ENCODE peak calls at places on chromosome 9, in five cellular contexts. E, N, U, W and A are unnamed samples.

GRCh38 chr9:90884178-90884577 is 82.6 kb downstream of the SYK start:
- DNase-seq in E (no peak), W (no peak), U (no peak), N (no peak), A (no peak)

GRCh38 chr9:27749838-27750237 is 176.6 kb upstream of the C9orf72 start:
- DNase-seq in U (peak; percentile 87), E (no peak), W (peak; percentile 78), N (no peak), A (no peak)

GRCh38 chr9:76652894-76653293 is 111.3 kb upstream of the PCA3 start:
- DNase-seq in E (no peak), U (no peak), N (peak; percentile 37), W (no peak), A (no peak)

GRCh38 chr9:96453625-96454024 is 3.7 kb downstream of the HABP4 start:
- DNase-seq in N (peak; percentile 47), W (peak; percentile 48), U (no peak), E (peak; percentile 40), A (no peak)

GRCh38 chr9:133275105-133276000 is at the start of gene ABO:
- DNase-seq in U (no peak), E (no peak), W (peak; percentile 40), N (no peak), A (no peak)

GRCh38 chr9:84123648-84124406 is 143.2 kb downstream of the RMI1 start:
- DNase-seq in W (no peak), E (no peak), N (no peak), U (no peak), A (no peak)

GRCh38 chr9:123678878-123679329 is 251.0 kb downstream of the DENND1A start:
- DNase-seq in W (no peak), U (no peak), E (peak; percentile 58), N (peak; percentile 63), A (no peak)

GRCh38 chr9:127626752-127627493 is 14.8 kb downstream of the STXBP1 start:
- DNase-seq in U (no peak), W (no peak), N (no peak), E (no peak), A (no peak)

GRCh38 chr9:87874320-87874655 is 8.4 kb upstream of the SPATA31E1 start:
- DNase-seq in E (peak; percentile 26), U (no peak), W (no peak), N (no peak), A (no peak)

GRCh38 chr9:123063172-123063508 is 29.7 kb downstream of the GPR21 start:
- DNase-seq in N (peak; percentile 76), E (peak; percentile 35), W (no peak), U (no peak), A (no peak)

GRCh38 chr9:6160579-6160978 is 55.0 kb upstream of the IL33 start:
- DNase-seq in W (no peak), N (no peak), U (no peak), E (peak; percentile 2), A (no peak)

GRCh38 chr9:110104201-110104845 is 103.6 kb downstream of the C9orf152 start:
- DNase-seq in E (peak; percentile 70), W (peak; percentile 77), U (no peak), N (peak; percentile 85), A (no peak)

GRCh38 chr9:72315089-72315509 is 49.9 kb downstream of the ZFAND5 start:
- DNase-seq in U (peak; percentile 27), E (peak; percentile 81), N (peak; percentile 47), W (no peak), A (no peak)

GRCh38 chr9:116329470-116329869 is 175.9 kb downstream of the PAPPA start:
- DNase-seq in U (no peak), E (no peak), N (no peak), W (no peak), A (no peak)

GRCh38 chr9:88692837-88693236 is 157.9 kb downstream of the NXNL2 start:
- DNase-seq in W (no peak), E (no peak), U (no peak), N (no peak), A (no peak)

GRCh38 chr9:121820286-121821005 is 169.0 kb downstream of the DAB2IP start:
- DNase-seq in W (no peak), N (no peak), E (no peak), U (no peak), A (no peak)

GRCh38 chr9:129109504-129109903 is 1.1 kb downstream of the CRAT start:
- DNase-seq in E (peak; percentile 34), W (peak; percentile 41), U (peak; percentile 45), N (no peak), A (no peak)

GRCh38 chr9:82911997-82912396 is 150.9 kb downstream of the RASEF start:
- DNase-seq in W (no peak), E (no peak), U (no peak), N (no peak), A (no peak)

GRCh38 chr9:118459832-118460425 is 755.7 kb downstream of the TLR4 start:
- DNase-seq in E (no peak), N (no peak), W (no peak), U (no peak), A (no peak)

GRCh38 chr9:108282872-108283271 is 572.9 kb downstream of the ACTL7B start:
- DNase-seq in E (no peak), U (no peak), N (peak; percentile 8), W (peak; percentile 42), A (no peak)

GRCh38 chr9:130128782-130129424 is 43.3 kb upstream of the NCS1 start:
- DNase-seq in U (no peak), N (peak; percentile 99), W (no peak), E (peak; percentile 94), A (no peak)

GRCh38 chr9:72661401-72662135 is 140.2 kb downstream of the TMC1 start:
- DNase-seq in N (peak; percentile 64), W (no peak), U (no peak), E (no peak), A (no peak)

GRCh38 chr9:129069128-129069824 is 11.6 kb upstream of the DOLPP1 start:
- DNase-seq in E (no peak), N (no peak), U (no peak), W (peak; percentile 18), A (no peak)

GRCh38 chr9:136570916-136571315 is 25.1 kb upstream of the NOTCH1 start:
- DNase-seq in U (no peak), N (no peak), E (no peak), W (no peak), A (no peak)
- H2BK5ac ChIP-seq in U (no peak overlapping the region), N (no peak overlapping the region), E (no peak overlapping the region), W (peak overlapping the region; percentile 6), A (peak overlapping the region; percentile 100)

DNA sequence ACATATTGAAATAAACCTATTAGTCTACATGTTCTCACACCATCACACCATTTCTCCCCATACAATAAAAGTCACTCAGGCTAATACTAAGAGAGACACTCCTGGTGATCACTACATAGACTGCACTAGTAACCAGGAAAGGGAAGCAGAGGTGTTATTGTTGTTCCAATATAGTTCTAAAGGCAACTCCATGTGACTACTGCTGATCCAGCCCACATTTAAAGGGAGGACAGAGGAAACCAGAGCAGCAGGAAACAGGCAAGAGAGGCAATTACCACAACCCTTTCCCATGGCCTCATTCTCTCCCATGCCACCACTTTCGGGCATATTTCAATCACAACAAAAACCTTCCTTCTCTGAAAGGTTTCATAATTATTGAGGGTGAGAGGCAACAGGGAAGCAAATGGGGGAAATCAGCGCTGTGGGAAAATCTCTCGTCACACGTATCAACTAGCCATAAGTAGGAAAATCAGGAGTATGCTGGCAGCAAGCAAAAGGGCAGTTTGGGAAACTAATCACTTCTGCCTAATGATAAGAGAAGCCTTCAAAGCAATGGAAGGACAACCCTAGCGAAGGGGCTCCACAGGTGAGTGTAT is 1.8 kb downstream of the UBAP2 start:
- DNase-seq in U (no peak), E (peak; percentile 51), W (peak; percentile 42), N (peak; percentile 10), A (no peak)
- H3K27ac ChIP-seq in U (no peak overlapping the region), E (peak overlapping the region; percentile 36), W (no peak overlapping the region), N (no peak overlapping the region), A (no peak overlapping the region)

DNA sequence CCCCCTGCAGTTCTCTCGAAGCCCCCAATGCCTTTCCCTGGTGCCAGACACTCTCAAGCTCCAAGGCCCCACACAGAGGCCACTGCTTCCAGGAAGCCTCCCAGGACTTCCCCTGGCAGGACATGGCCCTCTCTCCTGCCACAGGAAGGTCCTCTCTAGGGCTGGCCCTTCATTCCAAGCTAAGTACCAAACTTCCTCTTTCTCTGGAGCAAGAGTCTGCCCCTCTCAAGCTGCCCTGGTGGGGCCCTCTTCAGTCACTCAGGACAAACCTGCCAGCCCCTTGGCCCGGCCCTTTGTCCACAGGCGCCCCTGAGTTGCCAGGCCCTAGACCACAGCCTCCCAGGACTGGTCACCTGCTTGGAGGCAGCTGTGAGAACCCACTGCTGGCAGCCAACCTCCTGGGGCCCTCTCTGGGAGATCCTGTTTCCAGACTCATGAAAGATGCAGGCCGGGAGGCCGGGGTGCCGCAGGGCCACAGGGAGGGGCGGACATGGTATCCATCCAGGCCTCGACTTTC is 6.6 kb downstream of the NINJ1 start:
- DNase-seq in N (no peak), E (no peak), U (no peak), W (no peak), A (no peak)
- H2BK5ac ChIP-seq in N (no peak overlapping the region), E (no peak overlapping the region), U (no peak overlapping the region), W (no peak overlapping the region), A (no peak overlapping the region)

DNA sequence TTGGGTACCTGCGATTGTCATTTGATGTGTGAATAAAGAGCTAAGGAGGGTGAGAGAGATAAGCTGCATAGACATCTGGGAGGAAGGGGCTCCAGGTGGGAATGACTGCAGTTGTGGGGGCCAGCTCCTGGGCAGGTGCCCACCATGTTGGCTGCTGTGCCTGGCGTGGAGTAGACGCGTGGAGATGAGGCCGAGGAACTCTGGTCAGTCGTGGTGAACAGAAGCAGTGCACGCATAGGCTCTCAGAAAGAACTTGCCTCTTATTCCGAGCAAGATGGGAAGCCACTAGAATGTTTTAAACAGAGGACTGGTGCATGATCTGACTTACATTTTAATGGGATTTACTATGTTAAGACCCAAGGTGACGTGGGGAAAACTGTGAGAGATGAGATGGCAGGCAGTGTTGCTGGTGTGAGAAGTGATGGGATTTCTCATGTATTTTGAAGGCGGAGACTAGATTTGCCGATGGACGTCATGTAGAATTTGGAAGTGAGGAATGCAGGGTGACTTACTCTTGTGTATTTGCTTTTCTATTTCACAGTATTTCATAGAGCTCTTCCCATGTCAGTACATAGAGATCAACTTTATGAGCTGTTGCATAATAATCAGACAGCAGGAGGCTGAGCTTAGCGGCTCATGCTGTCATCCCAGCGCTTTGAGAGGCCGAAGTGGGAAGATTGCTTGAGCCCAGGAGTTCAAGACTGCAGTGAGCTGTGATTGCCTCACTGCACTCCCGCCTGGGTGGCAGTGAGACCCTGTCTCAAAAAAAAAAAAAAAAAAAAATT is 71.1 kb downstream of the EHMT1 start:
- DNase-seq in N (peak; percentile 76), E (no peak), U (no peak), W (no peak), A (no peak)
- H3K27ac ChIP-seq in N (no peak overlapping the region), E (no peak overlapping the region), U (no peak overlapping the region), W (no peak overlapping the region), A (no peak overlapping the region)

DNA sequence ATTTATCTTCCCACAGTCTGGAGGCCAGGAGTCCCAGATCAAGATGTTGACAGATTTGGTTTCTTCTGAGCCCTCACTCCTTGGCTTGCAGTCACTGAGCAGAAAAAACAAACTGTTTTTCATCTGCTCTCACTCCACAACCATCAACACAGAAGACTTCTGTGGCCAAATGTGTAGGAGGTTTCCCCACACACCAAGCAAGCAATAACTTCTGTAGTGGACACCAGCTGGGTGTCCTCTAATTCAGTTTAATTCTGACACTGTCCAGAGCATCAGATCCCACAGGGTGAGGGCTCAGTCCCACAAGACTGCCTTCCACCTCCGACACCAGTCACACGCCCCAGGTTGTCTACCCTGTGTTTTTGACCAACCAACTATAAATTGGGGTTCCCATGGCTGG is 209.9 kb downstream of the AOPEP start:
- DNase-seq in W (no peak), U (no peak), N (peak; percentile 55), E (peak; percentile 33), A (no peak)
- H2BK5ac ChIP-seq in W (no peak overlapping the region), U (no peak overlapping the region), N (peak overlapping the region; percentile 96), E (no peak overlapping the region), A (no peak overlapping the region)